ENCODE peak calls at places on chromosomes 2 and 18, in ten cellular contexts. K is activated T-cell treated with anti-CD3 and anti-CD28 coated beads, Interleukin-2, amount 50 U/mL, for 72 hours; Q is natural killer cell treated with Interleukin-12 subunit alpha and Interleukin-12 subunit beta and Interleukin-15 and Interleukin-18, amount 100 ng/mL, for 72 hours; F is activated gamma-delta T cell treated with anti-CD3 and anti-CD28 coated beads, Interleukin-2, amount 50 U/mL, for 16 hours; L is left kidney; H is right atrium auricular region; X is occipital lobe; S is NCI-H446 treated with DMSO at 0.1 percent for 48 hours; P is EH; O is neural progenitor cell. C is an unnamed sample.

GRCh38 chr2:70990216-70990615 is 4.5 kb downstream of the TEX261 start:
- DNase-seq in Q (no peak), O (no peak), L (no peak), X (no peak), P (no peak), F (no peak), K (no peak), S (no peak), H (peak), C (peak)

GRCh38 chr2:124740636-124741035 is 715.5 kb downstream of the CNTNAP5 start:
- DNase-seq in F (no peak), P (no peak), S (no peak), K (no peak), X (no peak), L (no peak), O (no peak), Q (no peak), H (no peak), C (no peak)

GRCh38 chr2:31137211-31138036 is 816 bp downstream of the GALNT14 start:
- DNase-seq in H (peak), L (peak), P (peak), X (peak), K (peak), Q (no peak), F (no peak), O (peak), S (no peak), C (peak)

GRCh38 chr2:208363485-208363884 is 43.1 kb upstream of the PTH2R start:
- DNase-seq in L (no peak), P (peak), H (no peak), Q (no peak), O (no peak), X (no peak), K (no peak), S (no peak), F (no peak), C (peak)

GRCh38 chr2:158659483-158659882 is 135.6 kb upstream of the DAPL1 start:
- DNase-seq in L (no peak), O (no peak), X (no peak), F (no peak), K (no peak), H (no peak), S (no peak), P (no peak), Q (no peak), C (no peak)

GRCh38 chr2:219459460-219460311 is 25.0 kb downstream of the SPEG start:
- DNase-seq in Q (no peak), O (peak), S (peak), H (peak), F (peak), P (peak), L (peak), K (peak), X (no peak), C (peak)

GRCh38 chr2:56191617-56192016 is 7.8 kb downstream of the CCDC85A start:
- DNase-seq in H (no peak), Q (no peak), X (peak), F (no peak), P (peak), S (peak), K (no peak), O (peak), L (peak), C (peak)

GRCh38 chr2:73243884-73244570 is 9.9 kb downstream of the CCT7 start:
- DNase-seq in H (no peak), O (no peak), S (peak), F (no peak), K (no peak), X (no peak), L (no peak), Q (no peak), P (peak), C (no peak)

GRCh38 chr2:168545439-168546082 is 89.5 kb downstream of the CERS6 start:
- DNase-seq in K (no peak), L (no peak), F (no peak), O (peak), X (no peak), P (peak), Q (no peak), H (no peak), S (no peak), C (peak)

GRCh38 chr2:42128731-42129486 is 40.2 kb upstream of the EML4 start:
- DNase-seq in P (peak), Q (no peak), L (peak), K (no peak), F (no peak), X (no peak), S (no peak), O (no peak), H (no peak), C (no peak)

GRCh38 chr18:68532328-68532885 is 182.5 kb downstream of the TMX3 start:
- DNase-seq in O (peak), F (no peak), X (peak), S (no peak), Q (no peak), K (no peak), L (no peak), P (no peak), H (no peak), C (no peak)

GRCh38 chr2:219664958-219665357 is 37.5 kb downstream of the SLC4A3 start:
- DNase-seq in S (no peak), K (no peak), P (peak), F (no peak), X (no peak), L (peak), O (no peak), H (peak), Q (no peak), C (no peak)

GRCh38 chr2:207531024-207531411 is 1.3 kb downstream of the CREB1 start:
- DNase-seq in Q (no peak), X (no peak), P (no peak), S (no peak), H (no peak), L (peak), K (peak), F (no peak), O (peak), C (peak)

GRCh38 chr2:7599462-7600258 is 682.4 kb downstream of the RNF144A start:
- DNase-seq in S (no peak), L (no peak), F (no peak), Q (no peak), K (no peak), H (no peak), O (no peak), X (no peak), P (no peak), C (no peak)

GRCh38 chr2:230796280-230796862 is 68.4 kb upstream of the ITM2C start:
- DNase-seq in P (peak), O (no peak), H (no peak), X (no peak), F (no peak), K (no peak), L (no peak), Q (no peak), S (no peak), C (no peak)

GRCh38 chr2:143417428-143417827 is 288.2 kb downstream of the ARHGAP15 start:
- DNase-seq in F (no peak), H (no peak), O (no peak), P (no peak), L (no peak), Q (no peak), K (no peak), S (no peak), X (no peak), C (no peak)

GRCh38 chr2:231058761-231059550 is 2.3 kb downstream of the PSMD1 start:
- DNase-seq in P (peak), K (no peak), L (no peak), O (no peak), F (no peak), H (no peak), S (no peak), X (no peak), Q (no peak), C (peak)

GRCh38 chr18:26655010-26655613 is 106.8 kb upstream of the KCTD1 start:
- DNase-seq in H (no peak), O (no peak), F (no peak), K (no peak), L (no peak), S (no peak), Q (no peak), X (no peak), P (no peak), C (no peak)

C was measured in osteoblast.